ENCODE peak calls at places on chromosome 6, in seven cellular contexts. Q is GM23248; R is activated CD4-positive, alpha-beta T cell treated with anti-CD3 and anti-CD28 coated beads, Interleukin-2, amount 10 ng/mL, durations not matched to agents 7 days and 5 days; A is amniotic stem cell; O is activated effector memory CD4-positive, alpha-beta T cell treated with anti-CD3 and anti-CD28 coated beads, Interleukin-2, amount 50 U/mL, for 16 hours; S is IMR-90; D is stimulated activated CD4-positive, alpha-beta T cell treated with anti-CD3 and anti-CD28 coated beads, Interleukin-4, amount 100 ng/mL, for 24 hours. E is an unnamed sample.

GRCh38 chr6:36805917-36806316 is 33.3 kb downstream of the CPNE5 start:
- DNase-seq in Q (no peak), D (no peak), O (no peak), S (no peak), A (no peak), R (no peak), E (no peak)

GRCh38 chr6:167089243-167090142 is 33.4 kb upstream of the CCR6 start:
- DNase-seq in O (no peak), R (no peak), D (no peak), S (no peak), Q (no peak), A (no peak), E (no peak)

GRCh38 chr6:85124472-85125428 is 325.1 kb upstream of the NT5E start:
- DNase-seq in D (no peak), R (no peak), A (no peak), O (no peak), S (peak; percentile 5), Q (peak; percentile 82), E (no peak)

GRCh38 chr6:158639056-158639455 is 5.5 kb downstream of the DYNLT1 start:
- DNase-seq in R (no peak), A (no peak), O (no peak), Q (no peak), S (no peak), D (no peak), E (no peak)

GRCh38 chr6:138465007-138465645 is 34.2 kb downstream of the NHSL1 start:
- DNase-seq in Q (peak; percentile 95), D (no peak), R (no peak), S (peak; percentile 98), O (no peak), A (peak; percentile 59), E (no peak)

GRCh38 chr6:12296255-12296573 is 6.1 kb downstream of the EDN1 start:
- DNase-seq in R (no peak), A (peak; percentile 57), O (no peak), S (peak; percentile 83), Q (peak; percentile 95), D (no peak), E (no peak)

GRCh38 chr6:129889580-129889979 is 28.5 kb upstream of the TMEM244 start:
- DNase-seq in S (peak; percentile 91), Q (peak; percentile 87), O (no peak), A (peak; percentile 58), D (peak; percentile 32), R (no peak), E (no peak)

GRCh38 chr6:42387336-42387735 is 64.4 kb downstream of the TRERF1 start:
- DNase-seq in S (no peak), O (peak; percentile 81), D (peak; percentile 58), Q (no peak), R (peak; percentile 26), A (no peak), E (no peak)

GRCh38 chr6:5537967-5538366 is 276.7 kb downstream of the FARS2 start:
- DNase-seq in R (no peak), O (no peak), Q (peak; percentile 70), S (peak; percentile 31), A (peak; percentile 7), D (no peak), E (no peak)